ENCODE peak calls at places on chromosome 10, in six cellular contexts. M is uterus, H is bronchial epithelial cell, F is GM23338, L is foreskin fibroblast, K is thoracic aorta. Z is an unnamed sample.

GRCh38 chr10:110311357-110311949 is 6.7 kb upstream of the SMNDC1 start:
- DNase-seq in F (peak; percentile 87), L (peak; percentile 52), K (no peak), M (peak; percentile 35), H (peak; percentile 54), Z (peak; percentile 69)

GRCh38 chr10:49269523-49269922 is 29.4 kb upstream of the C10orf71 start:
- DNase-seq in F (no peak), K (no peak), L (no peak), H (no peak), M (no peak), Z (no peak)

GRCh38 chr10:10431422-10432066 is 586.1 kb upstream of the CELF2 start:
- DNase-seq in K (no peak), L (no peak), F (no peak), M (no peak), H (no peak), Z (no peak)

GRCh38 chr10:74874649-74875048 is 48.2 kb downstream of the KAT6B start:
- DNase-seq in F (no peak), L (no peak), M (no peak), K (no peak), H (no peak), Z (no peak)

GRCh38 chr10:48467669-48468068 is 137.2 kb downstream of the ARHGAP22 start:
- DNase-seq in M (no peak), F (no peak), H (no peak), L (no peak), K (no peak), Z (no peak)

GRCh38 chr10:32889631-32890212 is 68.3 kb downstream of the ITGB1 start:
- DNase-seq in L (no peak), F (no peak), K (no peak), M (no peak), H (no peak), Z (no peak)

GRCh38 chr10:102675887-102676616 is 31.8 kb downstream of the TRIM8 start:
- DNase-seq in H (peak; percentile 73), M (no peak), F (no peak), K (no peak), L (peak; percentile 87), Z (peak; percentile 63)

GRCh38 chr10:131083915-131084790 is 227.4 kb downstream of the TCERG1L start:
- DNase-seq in M (no peak), K (no peak), H (no peak), F (peak; percentile 79), L (no peak), Z (no peak)

GRCh38 chr10:48885376-48885775 is 54.3 kb downstream of the LRRC18 start:
- DNase-seq in K (no peak), H (peak; percentile 17), M (no peak), L (no peak), F (peak; percentile 43), Z (no peak)

GRCh38 chr10:78471723-78472541 is 438.3 kb downstream of the RPS24 start:
- DNase-seq in M (peak; percentile 72), L (no peak), F (no peak), H (no peak), K (no peak), Z (no peak)

GRCh38 chr10:109740436-109740835 is 182.9 kb downstream of the XPNPEP1 start:
- DNase-seq in H (no peak), M (no peak), L (no peak), K (no peak), F (no peak), Z (no peak)

GRCh38 chr10:101818958-101819633 is 852 bp upstream of the OGA start:
- DNase-seq in L (no peak), M (peak; percentile 41), H (peak; percentile 75), K (no peak), F (peak; percentile 61), Z (peak; percentile 73)

GRCh38 chr10:62443866-62444265 is 69.7 kb downstream of the ZNF365 start:
- DNase-seq in F (no peak), L (peak; percentile 20), M (no peak), H (no peak), K (no peak), Z (no peak)

GRCh38 chr10:126090911-126091728 is 194.8 kb downstream of the FANK1 start:
- DNase-seq in F (no peak), K (no peak), H (peak; percentile 98), L (peak; percentile 97), M (peak; percentile 51), Z (no peak)

GRCh38 chr10:15329437-15329836 is 41.7 kb downstream of the FAM171A1 start:
- DNase-seq in M (no peak), H (no peak), F (no peak), L (no peak), K (no peak), Z (no peak)

GRCh38 chr10:77034795-77035194 is 602.8 kb downstream of the KCNMA1 start:
- DNase-seq in F (no peak), K (no peak), L (no peak), H (no peak), M (no peak), Z (no peak)

GRCh38 chr10:128463991-128464755 is 337.9 kb upstream of the MKI67 start:
- DNase-seq in L (no peak), K (no peak), M (peak; percentile 33), F (peak; percentile 67), H (peak; percentile 1), Z (peak; percentile 50)

GRCh38 chr10:101258179-101258885 is 29.1 kb upstream of the LBX1 start:
- DNase-seq in L (no peak), H (peak; percentile 45), K (no peak), F (peak; percentile 81), M (no peak), Z (peak; percentile 41)

GRCh38 chr10:69639291-69640195 is 9.5 kb downstream of the FAM241B start:
- DNase-seq in H (peak; percentile 74), K (no peak), L (peak; percentile 26), M (peak; percentile 46), F (peak; percentile 85), Z (peak; percentile 74)

GRCh38 chr10:53980210-53980609 is 820.8 kb downstream of the PCDH15 start:
- DNase-seq in H (no peak), M (no peak), L (no peak), K (no peak), F (no peak), Z (no peak)

GRCh38 chr10:20855398-20856038 is 41.6 kb downstream of the NEBL start:
- DNase-seq in M (no peak), H (peak; percentile 43), F (peak; percentile 53), K (no peak), L (no peak), Z (no peak)

GRCh38 chr10:76209135-76209534 is 777.7 kb downstream of the LRMDA start:
- DNase-seq in K (no peak), L (peak; percentile 27), M (no peak), H (peak; percentile 31), F (no peak), Z (no peak)

GRCh38 chr10:118496525-118496924 is 98.9 kb downstream of the PRLHR start:
- DNase-seq in M (no peak), K (no peak), L (no peak), F (no peak), H (no peak), Z (no peak)
- TF ChIP-seq CTCF in M (no peak), K (no peak), L (no peak), F (no peak), H (no peak), Z (no peak)

GRCh38 chr10:65818990-65819389 is 1106.8 kb upstream of the LRRTM3 start:
- DNase-seq in M (no peak), F (no peak), L (no peak), K (no peak), H (no peak), Z (no peak)
- H3K4me3 ChIP-seq in M (no peak overlapping the region), F (no peak overlapping the region), L (no peak overlapping the region), K (no peak overlapping the region), H (no peak overlapping the region), Z (no peak overlapping the region)

GRCh38 chr10:93223336-93223735 is 149.6 kb downstream of the CYP26A1 start:
- DNase-seq in K (no peak), F (no peak), L (no peak), H (no peak), M (no peak), Z (no peak)

GRCh38 chr10:93225938-93226337 is 152.2 kb downstream of the CYP26A1 start:
- DNase-seq in K (no peak), L (no peak), H (no peak), M (no peak), F (no peak), Z (no peak)

GRCh38 chr10:93222876-93223275 is 149.2 kb downstream of the CYP26A1 start:
- DNase-seq in F (no peak), M (no peak), K (no peak), L (no peak), H (no peak), Z (no peak)

GRCh38 chr10:93222211-93222754 is 148.6 kb downstream of the CYP26A1 start:
- DNase-seq in M (no peak), H (no peak), F (no peak), K (no peak), L (no peak), Z (no peak)

DNA sequence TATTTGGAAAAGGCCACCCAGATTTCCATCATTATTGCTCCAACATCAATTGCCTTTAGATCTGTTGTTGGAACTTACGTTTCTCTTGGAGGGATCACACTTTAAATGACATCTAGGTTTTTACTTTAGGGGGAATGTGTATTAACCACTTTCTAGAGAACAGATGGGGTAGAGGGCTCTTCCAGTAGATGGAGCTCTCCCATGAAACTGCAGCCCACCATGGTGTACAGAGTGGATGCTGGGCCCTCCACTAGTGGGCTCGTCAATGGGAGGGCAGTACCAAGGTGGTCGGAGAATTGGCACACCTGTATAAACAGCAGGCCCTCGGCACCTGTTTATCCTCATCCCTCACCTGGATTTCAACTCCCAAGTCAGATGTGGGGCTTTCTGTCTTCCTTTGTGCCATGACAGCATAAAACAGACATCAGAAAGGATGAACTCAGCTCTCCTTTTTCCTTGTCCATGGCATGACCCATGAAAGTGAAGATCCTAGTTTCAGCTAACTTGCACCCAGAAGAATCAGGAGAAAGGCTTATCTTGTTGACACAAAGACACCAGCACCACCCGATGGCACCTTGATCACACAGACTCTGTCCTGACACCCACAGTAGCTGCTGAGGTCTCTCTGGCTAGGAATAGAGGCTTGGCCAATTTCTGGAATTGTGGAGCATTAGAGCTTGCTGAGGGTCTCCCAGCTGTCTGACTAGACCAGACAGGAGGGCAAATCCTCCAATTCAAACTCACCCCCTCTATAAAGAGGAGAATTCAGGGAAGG is 150.5 kb downstream of the CYP26A1 start:
- DNase-seq in L (no peak), K (no peak), H (no peak), M (no peak), F (no peak), Z (peak; percentile 31)
- TF ChIP-seq CTCF in L (no peak), K (no peak), H (peak; percentile 23), M (no peak), F (no peak), Z (no peak)

DNA sequence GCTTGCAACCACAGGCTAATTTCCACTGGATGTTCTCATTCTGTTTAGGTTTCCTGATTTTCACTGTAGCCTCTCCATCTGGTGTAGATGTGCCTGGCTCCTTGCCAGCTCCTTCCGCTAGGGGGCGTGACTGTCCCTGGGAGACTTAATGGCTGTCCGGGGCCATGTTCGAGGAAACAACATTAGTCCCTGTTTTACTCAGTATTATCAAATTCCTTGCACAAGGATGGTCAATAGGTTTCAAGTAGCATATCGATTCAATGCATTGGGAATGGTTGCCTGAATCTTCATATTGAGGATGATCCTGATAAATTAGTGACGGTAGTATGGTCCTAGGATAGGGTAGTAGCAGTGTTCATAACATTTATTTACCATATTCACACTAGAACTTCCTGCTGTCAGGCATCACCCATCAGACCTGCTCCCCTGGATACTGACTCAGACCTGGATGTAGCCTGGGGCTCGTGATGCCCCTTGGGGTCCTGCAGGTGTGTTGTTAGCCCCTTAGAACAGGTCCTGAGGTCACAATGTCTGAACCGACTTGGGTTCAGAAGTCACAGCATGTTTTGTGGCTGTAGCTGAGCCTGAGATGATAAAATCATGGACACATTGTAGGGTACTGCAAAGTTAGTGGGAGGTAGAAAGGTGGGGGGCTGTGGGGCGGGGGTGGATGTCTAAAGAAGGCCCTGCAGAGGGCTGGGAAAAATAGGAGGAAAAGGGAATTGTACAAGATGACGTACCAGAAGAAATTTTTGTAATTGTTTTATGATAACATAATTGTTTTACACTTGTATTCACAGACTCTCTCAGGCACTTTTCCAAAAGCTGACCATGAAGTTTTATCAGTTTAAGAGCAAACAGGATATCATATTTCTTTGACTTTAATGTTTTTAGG is 8.9 kb upstream of the EXOC6 start:
- DNase-seq in F (peak; percentile 90), H (no peak), K (no peak), M (peak; percentile 24), L (peak; percentile 31), Z (peak; percentile 56)
- H3K4me3 ChIP-seq in F (no peak overlapping the region), H (no peak overlapping the region), K (no peak overlapping the region), M (no peak overlapping the region), L (no peak overlapping the region), Z (no peak overlapping the region)

Z was measured in GM12865.